ENCODE peak calls at places on chromosomes 7 and 10, in six cellular contexts. X is uterus, H is lower lobe of right lung, S is astrocyte, D is bronchial epithelial cell, V is AG09309. L is an unnamed sample.

GRCh38 chr7:138186951-138187351 is 110.7 kb downstream of the AKR1D1 start:
- DNase-seq in D (no peak), S (peak), V (peak), H (no peak), X (no peak), L (no peak)

GRCh38 chr10:63515002-63515763 is 6.0 kb upstream of the REEP3 start:
- DNase-seq in S (peak), D (peak), X (no peak), H (no peak), V (peak), L (peak)

GRCh38 chr7:26090927-26091519 is 61.0 kb upstream of the NFE2L3 start:
- DNase-seq in V (peak), S (peak), D (peak), X (no peak), H (no peak), L (peak)

GRCh38 chr10:47277352-47278151 is 22.4 kb upstream of the GDF10 start:
- DNase-seq in V (no peak), X (no peak), S (no peak), H (no peak), D (peak), L (peak)

GRCh38 chr10:3783721-3784432 is 1.1 kb downstream of the KLF6 start:
- DNase-seq in V (no peak), H (no peak), S (peak), D (peak), X (peak), L (peak)

GRCh38 chr7:64618785-64619456 is 47.0 kb upstream of the ZNF107 start:
- DNase-seq in V (peak), S (peak), X (no peak), D (peak), H (no peak), L (peak)

GRCh38 chr10:60986779-60987178 is 42.8 kb upstream of the RHOBTB1 start:
- DNase-seq in S (no peak), D (no peak), V (no peak), H (no peak), X (no peak), L (no peak)

GRCh38 chr10:49539320-49539885 is 482 bp upstream of the ERCC6 start:
- DNase-seq in S (peak), V (no peak), D (peak), H (peak), X (no peak), L (no peak)

GRCh38 chr10:70362357-70362756 is 20.1 kb downstream of the LRRC20 start:
- DNase-seq in H (no peak), X (no peak), D (no peak), S (no peak), V (no peak), L (no peak)

GRCh38 chr7:102061981-102062390 is 224.7 kb upstream of the SH2B2 start:
- DNase-seq in V (no peak), H (peak), D (no peak), X (no peak), S (peak), L (no peak)

GRCh38 chr7:52735656-52736055 is 299.8 kb upstream of the POM121L12 start:
- DNase-seq in H (no peak), X (no peak), S (no peak), D (no peak), V (no peak), L (no peak)

GRCh38 chr10:127801302-127801701 is 64.3 kb downstream of the FOXI2 start:
- DNase-seq in D (no peak), S (no peak), H (no peak), V (no peak), X (no peak), L (no peak)

GRCh38 chr10:43273543-43273942 is 6.7 kb upstream of the RASGEF1A start:
- DNase-seq in D (no peak), H (no peak), V (no peak), S (no peak), X (no peak), L (no peak)

GRCh38 chr10:103733002-103733419 is 122.4 kb downstream of the SH3PXD2A start:
- DNase-seq in X (no peak), V (no peak), H (no peak), S (no peak), D (no peak), L (no peak)

GRCh38 chr7:23852135-23852534 is 142.1 kb downstream of the STK31 start:
- DNase-seq in X (no peak), S (peak), V (no peak), D (no peak), H (no peak), L (no peak)

GRCh38 chr7:68187549-68187948 is 1190.9 kb downstream of the TYW1 start:
- DNase-seq in V (no peak), S (no peak), D (no peak), X (no peak), H (no peak), L (no peak)

GRCh38 chr10:108249940-108250339 is 1085.4 kb upstream of the SORCS1 start:
- DNase-seq in V (no peak), X (no peak), D (no peak), H (no peak), S (no peak), L (no peak)

GRCh38 chr10:13686331-13686752 is 99.6 kb downstream of the PRPF18 start:
- DNase-seq in H (no peak), S (peak), V (no peak), X (no peak), D (peak), L (no peak)

GRCh38 chr10:86349474-86349873 is 17.1 kb downstream of the GRID1 start:
- DNase-seq in S (no peak), D (no peak), H (peak), X (no peak), V (no peak), L (no peak)

GRCh38 chr7:96426027-96426426 is 104.1 kb upstream of the SLC25A13 start:
- DNase-seq in S (no peak), X (no peak), H (no peak), D (peak), V (no peak), L (no peak)

GRCh38 chr10:52318136-52318810 is 4.2 kb downstream of the DKK1 start:
- DNase-seq in D (no peak), S (peak), V (peak), H (no peak), X (no peak), L (no peak)

GRCh38 chr7:42471573-42472174 is 234.7 kb upstream of the GLI3 start:
- DNase-seq in S (no peak), V (no peak), H (no peak), D (peak), X (no peak), L (no peak)

GRCh38 chr10:56593120-56593519 is 232.1 kb upstream of the ZWINT start:
- DNase-seq in D (no peak), X (no peak), V (no peak), S (no peak), H (no peak), L (no peak)

GRCh38 chr7:1819258-1819841 is 149.3 kb downstream of the ELFN1 start:
- DNase-seq in H (peak), V (no peak), D (no peak), X (no peak), S (no peak), L (peak)

GRCh38 chr7:115812796-115813195 is 217.8 kb downstream of the TFEC start:
- DNase-seq in V (no peak), S (no peak), D (no peak), H (no peak), X (no peak), L (no peak)

GRCh38 chr10:6796231-6796630 is 216.2 kb upstream of the PRKCQ start:
- DNase-seq in H (no peak), V (no peak), X (no peak), D (no peak), S (no peak), L (no peak)

GRCh38 chr7:130273081-130273699 is 6.5 kb downstream of the CPA2 start:
- DNase-seq in H (no peak), X (peak), S (peak), V (no peak), D (peak), L (peak)

GRCh38 chr7:96596120-96596826 is 113.4 kb downstream of the SEM1 start:
- DNase-seq in X (no peak), V (no peak), H (no peak), D (peak), S (no peak), L (no peak)

GRCh38 chr7:100170111-100170897 is 1.9 kb upstream of the GAL3ST4 start:
- DNase-seq in X (no peak), H (no peak), S (no peak), D (no peak), V (no peak), L (no peak)
- H3K4me3 ChIP-seq in X (no peak), H (no peak), S (no peak), D (no peak), V (no peak), L (no peak)

GRCh38 chr7:150627959-150628358 is 4.2 kb downstream of the GIMAP6 start:
- DNase-seq in S (no peak), D (no peak), V (no peak), H (no peak), X (no peak), L (no peak)

GRCh38 chr7:150633926-150634325 is 1.7 kb upstream of the GIMAP6 start:
- DNase-seq in H (no peak), X (no peak), V (no peak), D (no peak), S (no peak), L (no peak)

GRCh38 chr7:150631866-150632864 is at the start of gene GIMAP6:
- DNase-seq in H (no peak), V (no peak), X (no peak), S (no peak), D (no peak), L (peak)

GRCh38 chr7:150629347-150629746 is 2.8 kb downstream of the GIMAP6 start:
- DNase-seq in X (no peak), H (no peak), D (no peak), S (no peak), V (no peak), L (no peak)

GRCh38 chr7:150631084-150631824 is 931 bp downstream of the GIMAP6 start:
- DNase-seq in S (no peak), H (peak), V (no peak), D (no peak), X (no peak), L (peak)
- H3K4me3 ChIP-seq in S (no peak), H (peak), V (no peak), D (no peak), X (peak), L (peak)

DNA sequence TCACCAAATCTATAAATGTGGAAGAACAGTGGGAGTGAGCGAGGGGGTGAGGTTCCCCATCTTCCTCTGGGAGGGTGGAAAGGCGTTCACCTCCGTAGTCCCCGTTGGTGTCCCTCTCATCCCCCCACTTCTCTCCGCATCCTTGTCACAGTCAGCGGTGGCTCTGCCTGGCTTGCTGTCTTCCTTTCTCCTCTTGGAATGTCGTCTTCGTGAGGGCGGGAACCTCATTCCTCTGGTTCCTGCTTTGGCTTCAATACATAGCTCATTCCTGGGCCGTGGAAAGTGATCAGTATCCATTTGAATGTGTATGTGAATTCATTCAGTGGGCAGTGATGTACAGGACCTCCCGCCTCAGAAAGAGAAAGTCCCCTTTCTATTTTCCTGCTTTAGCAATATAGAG is 289.4 kb downstream of the CAMK1D start:
- DNase-seq in V (no peak), H (no peak), X (no peak), D (no peak), S (no peak), L (no peak)
- H3K4me3 ChIP-seq in V (no peak), H (no peak), X (no peak), D (no peak), S (no peak), L (no peak)

GRCh38 chr10:44308935-44309334 is 76.0 kb downstream of the CXCL12 start:
- DNase-seq in X (no peak), S (no peak), H (no peak), D (no peak), V (no peak), L (no peak)

GRCh38 chr10:44311563-44311905 is 73.4 kb downstream of the CXCL12 start:
- DNase-seq in S (no peak), D (no peak), H (no peak), V (no peak), X (no peak), L (no peak)

GRCh38 chr10:44309939-44310761 is 74.7 kb downstream of the CXCL12 start:
- DNase-seq in V (no peak), H (no peak), S (no peak), X (no peak), D (no peak), L (no peak)

GRCh38 chr10:44312401-44312800 is 72.5 kb downstream of the CXCL12 start:
- DNase-seq in S (no peak), H (no peak), V (no peak), D (no peak), X (no peak), L (no peak)

DNA sequence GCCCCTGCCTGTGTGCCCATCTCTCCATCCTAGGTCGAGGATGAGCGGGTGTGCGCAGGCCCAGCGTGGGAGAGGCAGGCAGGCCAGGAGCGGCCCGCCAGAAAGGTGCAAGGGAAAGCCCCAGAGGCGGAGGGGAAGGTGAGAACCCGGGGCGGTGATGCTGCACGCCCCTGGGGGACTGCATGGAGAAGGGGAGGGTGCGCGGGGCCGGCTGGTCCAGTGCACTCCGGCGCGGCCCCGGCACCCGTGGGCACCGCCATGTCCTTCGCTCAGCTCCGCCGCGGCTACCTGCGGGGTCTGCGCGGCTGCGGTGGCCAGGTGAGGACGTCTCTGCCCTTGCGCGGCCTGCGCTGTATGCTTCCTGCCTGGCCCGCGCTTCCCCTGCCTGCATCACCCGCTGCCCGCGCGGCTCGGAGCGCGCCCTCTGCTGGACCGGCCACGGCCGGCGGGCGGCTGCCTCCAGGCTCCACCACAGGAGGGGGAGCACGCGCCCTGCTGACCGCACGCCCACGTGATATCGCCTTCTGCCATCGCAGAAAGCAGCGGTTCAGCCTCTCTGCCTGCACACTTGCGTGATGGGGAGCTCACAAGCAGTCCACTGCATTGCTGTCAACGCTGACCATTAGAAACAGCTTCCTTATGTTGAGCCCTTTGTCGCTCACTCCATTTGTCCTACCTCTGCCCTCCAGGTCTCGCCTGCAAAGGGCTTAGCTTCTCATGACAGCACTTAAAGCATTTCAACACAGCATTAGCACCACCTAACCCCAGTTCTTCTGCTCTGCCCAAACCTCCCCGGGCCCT is 73.9 kb downstream of the CXCL12 start:
- DNase-seq in X (peak), D (no peak), S (peak), V (no peak), H (peak), L (peak)
- H3K4me3 ChIP-seq in X (no peak), D (no peak), S (no peak), V (no peak), H (peak), L (peak)

GRCh38 chr7:27186450-27187157 is 1.6 kb upstream of the HOXA11 start:
- DNase-seq in D (no peak), S (no peak), V (no peak), X (no peak), H (no peak), L (no peak)

GRCh38 chr7:27187158-27187701 is 2.2 kb upstream of the HOXA11 start:
- DNase-seq in H (no peak), X (no peak), D (no peak), V (no peak), S (no peak), L (no peak)

GRCh38 chr7:27188666-27189559 is 3.9 kb upstream of the HOXA11 start:
- DNase-seq in D (no peak), H (no peak), S (no peak), X (peak), V (no peak), L (no peak)

GRCh38 chr7:27189560-27190283 is 4.7 kb upstream of the HOXA11 start:
- DNase-seq in D (no peak), H (no peak), V (no peak), S (no peak), X (no peak), L (no peak)

GRCh38 chr7:27187702-27188665 is 3.0 kb upstream of the HOXA11 start:
- DNase-seq in X (no peak), D (no peak), S (no peak), V (no peak), H (no peak), L (no peak)
- H3K4me3 ChIP-seq in X (peak), D (no peak), S (no peak), V (peak), H (peak), L (peak)

GRCh38 chr10:24466616-24466949 is 257.1 kb downstream of the ARHGAP21 start:
- DNase-seq in S (no peak), V (no peak), H (no peak), D (no peak), X (no peak), L (no peak)

GRCh38 chr10:24465899-24466615 is 257.1 kb downstream of the KIAA1217 start:
- DNase-seq in S (peak), H (no peak), X (no peak), D (peak), V (peak), L (peak)

GRCh38 chr10:24468281-24468751 is 255.4 kb downstream of the ARHGAP21 start:
- DNase-seq in X (no peak), V (no peak), D (peak), S (peak), H (no peak), L (no peak)

GRCh38 chr10:24467094-24467493 is 256.6 kb downstream of the ARHGAP21 start:
- DNase-seq in S (no peak), V (no peak), X (no peak), H (no peak), D (no peak), L (no peak)

GRCh38 chr10:24467605-24468004 is 256.1 kb downstream of the ARHGAP21 start:
- DNase-seq in D (no peak), X (no peak), S (peak), H (no peak), V (no peak), L (no peak)
- H3K4me3 ChIP-seq in D (peak), X (no peak), S (peak), H (peak), V (no peak), L (no peak)

L was measured in CD4-positive, alpha-beta memory T cell.